ENCODE peak calls at places on chromosome 3, in six cellular contexts. S is NCI-H2081; T is occipital lobe; Z is stimulated activated CD8-positive, alpha-beta memory T cell treated with anti-CD3 and anti-CD28 coated beads, Interleukin-15, amount 100 ng/mL, for 24 hours; Y is lung; G is neural progenitor cell. E is an unnamed sample.

GRCh38 chr3:161250116-161250515 is 29.0 kb downstream of the NMD3 start:
- DNase-seq in T (no peak), G (no peak), Z (no peak), Y (no peak), S (no peak), E (no peak)

GRCh38 chr3:10248984-10249748 is 907 bp downstream of the TATDN2 start:
- DNase-seq in G (peak; percentile 55), Z (peak; percentile 26), S (no peak), Y (no peak), T (no peak), E (peak; percentile 67)

GRCh38 chr3:194268659-194269487 is 82.3 kb downstream of the CPN2 start:
- DNase-seq in T (no peak), G (no peak), Y (no peak), S (no peak), Z (no peak), E (no peak)

GRCh38 chr3:42002790-42003189 is 40.9 kb upstream of the ULK4 start:
- DNase-seq in T (no peak), Z (no peak), Y (no peak), G (no peak), S (no peak), E (no peak)

GRCh38 chr3:139299261-139300132 is 44.3 kb upstream of the MRPS22 start:
- DNase-seq in S (no peak), T (no peak), Z (no peak), G (no peak), Y (no peak), E (no peak)

GRCh38 chr3:56787784-56788256 is 13.9 kb downstream of the ARHGEF3 start:
- DNase-seq in Y (no peak), G (no peak), T (no peak), S (no peak), Z (no peak), E (no peak)

GRCh38 chr3:110015231-110015963 is 678.1 kb upstream of the DPPA4 start:
- DNase-seq in Y (no peak), Z (no peak), T (no peak), G (no peak), S (no peak), E (no peak)

GRCh38 chr3:31377045-31377642 is 155.6 kb upstream of the STT3B start:
- DNase-seq in G (no peak), S (no peak), Y (peak; percentile 65), Z (no peak), T (no peak), E (no peak)

GRCh38 chr3:122948398-122948797 is 79.2 kb downstream of the SEMA5B start:
- DNase-seq in Z (no peak), G (peak; percentile 21), S (no peak), Y (no peak), T (no peak), E (no peak)

GRCh38 chr3:188088948-188089685 is 64.8 kb upstream of the LPP start:
- DNase-seq in Z (no peak), Y (no peak), S (no peak), G (no peak), T (no peak), E (no peak)

GRCh38 chr3:71202848-71203390 is 380.6 kb downstream of the FOXP1 start:
- DNase-seq in Y (no peak), G (no peak), S (no peak), Z (no peak), T (no peak), E (no peak)

GRCh38 chr3:73577704-73578103 is 47.0 kb downstream of the PDZRN3 start:
- DNase-seq in S (no peak), T (no peak), Z (no peak), Y (no peak), G (no peak), E (no peak)

GRCh38 chr3:44277925-44278324 is 36.2 kb downstream of the TOPAZ1 start:
- DNase-seq in Y (no peak), S (no peak), T (no peak), Z (no peak), G (no peak), E (no peak)

GRCh38 chr3:11976976-11977375 is 27.2 kb upstream of the SYN2 start:
- DNase-seq in S (no peak), Z (no peak), T (no peak), G (no peak), Y (no peak), E (no peak)

GRCh38 chr3:170536712-170537111 is 49.2 kb downstream of the SLC7A14 start:
- DNase-seq in G (no peak), Y (no peak), T (no peak), S (no peak), Z (no peak), E (no peak)

GRCh38 chr3:25386686-25387271 is 41.3 kb upstream of the RARB start:
- DNase-seq in G (no peak), Z (no peak), T (no peak), S (no peak), Y (no peak), E (no peak)

GRCh38 chr3:69563968-69564367 is 175.3 kb upstream of the MITF start:
- DNase-seq in T (no peak), Z (no peak), G (no peak), S (no peak), Y (no peak), E (no peak)

GRCh38 chr3:185712337-185712736 is 112.5 kb downstream of the IGF2BP2 start:
- DNase-seq in T (no peak), Y (no peak), G (no peak), Z (no peak), S (no peak), E (no peak)

GRCh38 chr3:89504432-89504831 is 397.0 kb downstream of the EPHA3 start:
- DNase-seq in S (no peak), Z (no peak), T (no peak), G (no peak), Y (no peak), E (no peak)

GRCh38 chr3:114452176-114452744 is 158.4 kb downstream of the TIGIT start:
- DNase-seq in T (no peak), G (no peak), Z (no peak), Y (no peak), S (peak; percentile 26), E (no peak)

GRCh38 chr3:155870945-155871745 is 695 bp downstream of the GMPS start:
- DNase-seq in Z (peak; percentile 16), G (peak; percentile 61), Y (peak; percentile 68), S (peak; percentile 45), T (peak; percentile 45), E (peak; percentile 39)

GRCh38 chr3:66413151-66413751 is 87.6 kb downstream of the LRIG1 start:
- DNase-seq in Z (no peak), S (no peak), Y (no peak), T (no peak), G (no peak), E (no peak)

GRCh38 chr3:156674911-156675743 is 737 bp downstream of the TIPARP start:
- DNase-seq in S (peak; percentile 72), T (peak; percentile 25), Y (peak; percentile 48), G (peak; percentile 84), Z (peak; percentile 19), E (peak; percentile 60)

GRCh38 chr3:43239755-43240154 is 46.6 kb upstream of the SNRK start:
- DNase-seq in Z (no peak), S (no peak), T (no peak), G (no peak), Y (no peak), E (no peak)

GRCh38 chr3:124691599-124691998 is 38.7 kb upstream of the UMPS start:
- DNase-seq in T (no peak), Y (no peak), G (no peak), Z (no peak), S (no peak), E (no peak)

GRCh38 chr3:36679384-36680200 is 84.8 kb downstream of the DCLK3 start:
- DNase-seq in Z (no peak), T (no peak), G (no peak), S (no peak), Y (no peak), E (no peak)

GRCh38 chr3:108518895-108519294 is 8.5 kb upstream of the MYH15 start:
- DNase-seq in G (no peak), Z (no peak), S (no peak), T (no peak), Y (no peak), E (no peak)

GRCh38 chr3:191020730-191021405 is 158.4 kb upstream of the GMNC start:
- DNase-seq in Y (no peak), Z (no peak), G (no peak), T (no peak), S (no peak), E (no peak)

GRCh38 chr3:48614044-48614443 is 4.6 kb upstream of the UQCRC1 start:
- DNase-seq in T (no peak), G (no peak), Z (no peak), S (no peak), Y (no peak), E (no peak)